ENCODE peak calls at places on chromosomes 1 and 21, in eight cellular contexts. P is right atrium auricular region; Y is PC-9; V is naive thymus-derived CD4-positive, alpha-beta T cell; A is brain microvascular endothelial cell; H is GM06990; F is fibroblast of pulmonary artery; D is AG04450. W is an unnamed sample.

GRCh38 chr1:174040387-174040786 is 18.2 kb upstream of the RC3H1 start:
- DNase-seq in H (no peak), F (peak; percentile 73), A (peak; percentile 89), Y (peak; percentile 85), V (no peak), P (no peak), D (peak; percentile 72), W (no peak)

GRCh38 chr21:28959367-28960099 is 33.1 kb downstream of the LTN1 start:
- DNase-seq in Y (no peak), P (no peak), V (no peak), H (no peak), D (peak; percentile 44), F (peak; percentile 84), A (peak; percentile 68), W (no peak)

GRCh38 chr1:235945775-235946565 is 79.3 kb upstream of the LYST start:
- DNase-seq in V (no peak), P (no peak), F (no peak), D (no peak), H (no peak), A (no peak), Y (no peak), W (no peak)

GRCh38 chr1:116763116-116763786 is 9.0 kb downstream of the CD2 start:
- DNase-seq in Y (no peak), F (peak; percentile 39), D (no peak), P (no peak), V (peak; percentile 54), A (peak; percentile 36), H (no peak), W (no peak)

GRCh38 chr1:200739499-200740290 is 1.0 kb downstream of the CAMSAP2 start:
- DNase-seq in H (no peak), V (peak; percentile 10), Y (peak; percentile 36), A (no peak), F (no peak), P (peak; percentile 66), D (no peak), W (no peak)

GRCh38 chr1:52600533-52601179 is 1.5 kb upstream of the GPX7 start:
- DNase-seq in H (no peak), A (no peak), V (no peak), P (no peak), Y (no peak), D (no peak), F (no peak), W (no peak)

GRCh38 chr1:226382030-226382429 is 25.9 kb downstream of the PARP1 start:
- DNase-seq in D (no peak), F (no peak), P (no peak), A (no peak), V (no peak), Y (no peak), H (no peak), W (no peak)

GRCh38 chr1:225534135-225534534 is 106.3 kb upstream of the LBR start:
- DNase-seq in P (no peak), A (no peak), V (no peak), Y (no peak), F (no peak), D (no peak), H (no peak), W (no peak)

GRCh38 chr1:39572379-39573096 is 4.1 kb downstream of the PABPC4 start:
- DNase-seq in A (no peak), Y (no peak), H (no peak), P (no peak), V (no peak), F (no peak), D (no peak), W (no peak)

GRCh38 chr1:4371849-4372248 is 282.6 kb upstream of the AJAP1 start:
- DNase-seq in D (no peak), Y (no peak), H (no peak), F (no peak), P (no peak), A (no peak), V (no peak), W (no peak)

GRCh38 chr1:27392778-27393635 is 585 bp downstream of the GPR3 start:
- DNase-seq in A (no peak), D (no peak), Y (no peak), V (no peak), P (no peak), H (no peak), F (no peak), W (no peak)

GRCh38 chr1:18090636-18091035 is 17.0 kb upstream of the IGSF21 start:
- DNase-seq in V (no peak), H (no peak), D (no peak), P (no peak), A (no peak), Y (no peak), F (no peak), W (no peak)

GRCh38 chr1:55329091-55329490 is 113.9 kb upstream of the USP24 start:
- DNase-seq in V (no peak), Y (no peak), P (no peak), H (no peak), F (peak; percentile 58), A (no peak), D (no peak), W (no peak)

GRCh38 chr21:41370840-41371697 is 9.2 kb downstream of the MX2 start:
- DNase-seq in H (no peak), V (no peak), D (no peak), A (no peak), F (no peak), Y (no peak), P (no peak), W (peak; percentile 9)

GRCh38 chr1:205505791-205506190 is 1.3 kb downstream of the CDK18 start:
- DNase-seq in P (peak; percentile 74), Y (no peak), F (no peak), V (no peak), D (no peak), H (no peak), A (no peak), W (peak; percentile 69)

GRCh38 chr1:233518344-233518743 is 95.6 kb upstream of the KCNK1 start:
- DNase-seq in A (no peak), Y (peak; percentile 50), P (no peak), F (no peak), V (no peak), D (no peak), H (no peak), W (no peak)

GRCh38 chr1:156641761-156642264 is at the start of gene BCAN:
- DNase-seq in D (no peak), P (no peak), H (no peak), Y (no peak), A (no peak), V (no peak), F (peak; percentile 31), W (no peak)

GRCh38 chr1:31723828-31724359 is 20.1 kb upstream of the COL16A1 start:
- DNase-seq in F (peak; percentile 79), V (no peak), H (no peak), D (no peak), A (peak; percentile 56), P (peak; percentile 64), Y (peak; percentile 81), W (no peak)

GRCh38 chr1:233485385-233485784 is 128.5 kb upstream of the KCNK1 start:
- DNase-seq in F (no peak), V (no peak), A (no peak), Y (no peak), D (no peak), H (no peak), P (no peak), W (no peak)

GRCh38 chr1:47907192-47907528 is 90.0 kb downstream of the TRABD2B start:
- DNase-seq in D (no peak), Y (no peak), H (no peak), P (no peak), F (no peak), V (no peak), A (no peak), W (no peak)
- H3K4me3 ChIP-seq in D (no peak overlapping the region), Y (no peak overlapping the region), H (no peak overlapping the region), P (no peak overlapping the region), F (no peak overlapping the region), V (no peak overlapping the region), A (no peak overlapping the region), W (no peak overlapping the region)

DNA sequence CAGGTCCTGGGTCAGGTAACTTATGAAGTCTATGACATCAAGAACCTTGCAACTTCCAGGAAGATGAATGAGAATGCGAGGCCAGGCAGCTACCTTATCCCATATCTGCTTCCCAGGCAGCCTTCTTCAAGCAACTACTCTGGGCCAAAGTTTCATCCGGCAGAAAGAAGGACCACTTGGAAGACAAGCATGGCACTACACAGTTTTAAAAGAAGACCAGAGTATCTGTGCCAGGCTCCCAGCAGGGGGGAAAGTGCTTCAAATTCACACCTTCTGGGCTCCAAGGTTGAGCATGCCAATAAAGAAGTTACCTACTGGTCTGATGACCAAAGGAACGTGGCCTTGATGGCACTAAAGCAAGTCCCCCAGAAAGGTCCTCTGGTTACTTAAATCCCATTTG is 73.4 kb downstream of the CD46 start:
- DNase-seq in F (no peak), A (no peak), P (no peak), D (no peak), V (no peak), H (no peak), Y (no peak), W (no peak)
- H3K4me3 ChIP-seq in F (no peak overlapping the region), A (no peak overlapping the region), P (peak overlapping the region; percentile 10), D (no peak overlapping the region), V (peak overlapping the region; percentile 48), H (peak overlapping the region; percentile 31), Y (no peak overlapping the region), W (no peak overlapping the region)

DNA sequence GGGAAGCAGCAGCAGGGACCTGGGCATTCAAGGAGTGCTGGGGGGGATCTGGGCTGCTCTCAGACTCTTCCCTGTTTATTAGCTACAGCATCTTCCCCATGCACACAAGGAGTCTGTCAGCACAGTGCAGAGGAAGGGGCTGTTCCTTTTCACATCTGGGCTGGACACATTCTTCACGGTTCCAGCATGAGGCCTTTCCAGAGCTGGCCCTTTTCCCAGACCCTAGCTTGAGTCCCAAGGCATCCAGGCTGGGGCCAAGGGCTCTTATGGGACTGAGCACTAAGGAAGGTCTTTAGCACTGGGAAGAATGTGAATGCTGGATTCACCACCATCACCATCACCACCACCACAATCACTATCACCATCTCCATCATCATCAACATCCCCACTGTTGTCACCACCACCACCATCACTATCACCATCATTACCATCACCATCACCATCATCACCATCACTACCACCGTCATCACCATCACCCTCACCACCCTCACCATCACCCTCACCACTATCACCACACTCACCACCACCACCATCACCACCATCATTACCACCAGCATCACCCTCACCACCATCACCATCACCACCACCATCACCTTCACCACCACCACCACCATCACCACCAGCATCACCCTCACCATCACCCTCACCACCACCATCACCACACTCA is 28.4 kb downstream of the PARK7 start:
- DNase-seq in F (no peak), Y (no peak), P (no peak), H (no peak), D (no peak), V (no peak), A (no peak), W (no peak)
- H3K4me3 ChIP-seq in F (no peak overlapping the region), Y (no peak overlapping the region), P (no peak overlapping the region), H (no peak overlapping the region), D (no peak overlapping the region), V (no peak overlapping the region), A (no peak overlapping the region), W (no peak overlapping the region)

DNA sequence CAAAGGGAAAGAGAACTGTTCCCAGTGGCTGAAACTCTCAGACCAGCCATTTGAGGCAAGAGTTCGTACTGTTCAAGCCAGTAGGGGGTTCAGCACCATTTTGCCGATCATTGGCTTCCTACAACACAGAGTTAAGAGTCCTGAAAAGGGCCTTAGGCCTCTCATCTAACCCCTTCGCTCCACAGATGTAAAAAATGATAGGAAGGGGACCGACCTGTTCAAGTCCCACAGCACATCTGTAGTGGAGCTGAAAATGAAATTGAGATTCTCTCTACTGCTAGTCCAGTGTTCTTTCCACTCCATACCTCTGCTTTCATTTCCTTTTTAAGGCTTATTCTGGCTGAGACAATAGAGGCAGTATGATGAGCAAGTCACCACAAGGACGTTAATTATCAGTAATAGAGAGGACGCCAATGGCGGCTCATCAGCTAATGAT is 1.1 kb downstream of the DDR2 start:
- DNase-seq in A (peak; percentile 39), P (no peak), F (peak; percentile 63), D (no peak), V (no peak), H (peak; percentile 63), Y (no peak), W (no peak)
- H3K4me3 ChIP-seq in A (peak overlapping the region; percentile 71), P (peak overlapping the region; percentile 50), F (peak overlapping the region; percentile 85), D (peak overlapping the region; percentile 83), V (no peak overlapping the region), H (peak overlapping the region; percentile 59), Y (no peak overlapping the region), W (peak overlapping the region; percentile 61)